ENCODE peak calls at places on chromosomes 13 and 19, in four cellular contexts. L, O, G and M are unnamed samples.

GRCh38 chr19:28556371-28556770 is 656.6 kb downstream of the UQCRFS1 start:
- DNase-seq in G (no peak), O (no peak), L (no peak), M (no peak)

GRCh38 chr13:95300625-95301134 is 571 bp downstream of the ABCC4 start:
- DNase-seq in L (peak; percentile 22), O (peak; percentile 66), G (peak; percentile 89), M (peak; percentile 76)

GRCh38 chr13:24683833-24684599 is 3.8 kb downstream of the ATP12A start:
- DNase-seq in G (no peak), L (peak; percentile 74), O (peak; percentile 60), M (peak; percentile 65)

GRCh38 chr13:50353651-50354415 is 338.6 kb downstream of the KCNRG start:
- DNase-seq in G (no peak), O (no peak), L (no peak), M (no peak)

GRCh38 chr19:11887618-11888531 is at the start of gene ZNF69:
- DNase-seq in G (peak; percentile 94), L (no peak), O (peak; percentile 93), M (peak; percentile 92)

GRCh38 chr13:113724780-113725315 is 34.2 kb upstream of the TMEM255B start:
- DNase-seq in O (peak; percentile 78), L (peak; percentile 52), G (peak; percentile 94), M (peak; percentile 83)

GRCh38 chr13:80359459-80360297 is 18.8 kb upstream of the SPRY2 start:
- DNase-seq in O (no peak), L (peak; percentile 48), G (no peak), M (no peak)

GRCh38 chr13:44347301-44347700 is 26.3 kb upstream of the SERP2 start:
- DNase-seq in L (no peak), G (no peak), O (no peak), M (no peak)

GRCh38 chr13:42279080-42279479 is 7.1 kb downstream of the AKAP11 start:
- DNase-seq in L (no peak), O (no peak), G (no peak), M (no peak)

GRCh38 chr19:50361290-50362029 is 4.0 kb downstream of the NAPSA start:
- DNase-seq in L (peak; percentile 42), G (no peak), O (no peak), M (peak; percentile 78)

GRCh38 chr19:19661141-19661674 is 2.3 kb downstream of the ATP13A1 start:
- DNase-seq in L (peak; percentile 3), O (no peak), G (peak; percentile 74), M (peak; percentile 44)

GRCh38 chr19:47232422-47233211 is 1.6 kb upstream of the BBC3 start:
- DNase-seq in G (no peak), L (no peak), O (no peak), M (no peak)

GRCh38 chr19:17654993-17655392 is 33.2 kb downstream of the UNC13A start:
- DNase-seq in L (no peak), O (peak; percentile 12), G (peak; percentile 50), M (no peak)

GRCh38 chr19:2491130-2491801 is 15.3 kb downstream of the GADD45B start:
- DNase-seq in L (no peak), O (no peak), G (peak; percentile 96), M (peak; percentile 92)

GRCh38 chr13:33838567-33839131 is 20.7 kb downstream of the RFC3 start:
- DNase-seq in G (no peak), L (no peak), O (no peak), M (no peak)

GRCh38 chr19:15702590-15702930 is 25.3 kb upstream of the OR10H2 start:
- DNase-seq in G (peak; percentile 84), O (peak; percentile 81), L (peak; percentile 56), M (peak; percentile 72)

GRCh38 chr19:55344444-55344843 is 4.8 kb downstream of the KMT5C start:
- DNase-seq in L (no peak), G (no peak), O (no peak), M (no peak)

GRCh38 chr19:42252365-42253244 is 2.3 kb downstream of the ERF start:
- DNase-seq in G (peak; percentile 80), L (no peak), O (peak; percentile 66), M (no peak)

GRCh38 chr13:93775507-93776108 is 549.0 kb downstream of the GPC6 start:
- DNase-seq in G (no peak), L (no peak), O (no peak), M (no peak)

GRCh38 chr13:51501096-51501495 is 48.3 kb upstream of the INTS6 start:
- DNase-seq in L (no peak), O (no peak), G (no peak), M (no peak)

GRCh38 chr19:48568345-48568886 is 16.4 kb downstream of the SULT2B1 start:
- DNase-seq in G (peak; percentile 94), L (no peak), O (peak; percentile 91), M (peak; percentile 85)